ENCODE peak calls at places on chromosomes 6 and 20, in six cellular contexts. S is neuronal stem cell, Z is IMR-90, H is H1, T is mesenchymal stem cell, U is trophoblast cell. V is an unnamed sample.

GRCh38 chr6:33604941-33605854 is 15.9 kb upstream of the ITPR3 start:
- DNase-seq in U (no peak), Z (no peak), S (no peak), T (no peak), H (no peak), V (no peak)

GRCh38 chr20:39049684-39050554 is 87.8 kb downstream of the DHX35 start:
- DNase-seq in H (peak; percentile 59), T (peak; percentile 71), Z (peak; percentile 51), S (peak; percentile 78), U (peak; percentile 51), V (peak; percentile 91)

GRCh38 chr6:41159415-41160082 is 3.4 kb downstream of the TREM2 start:
- DNase-seq in H (no peak), Z (peak; percentile 23), U (no peak), S (no peak), T (peak; percentile 34), V (no peak)

GRCh38 chr20:42979720-42980119 is 210.0 kb downstream of the PTPRT start:
- DNase-seq in H (no peak), T (no peak), U (no peak), S (no peak), Z (no peak), V (peak; percentile 43)

GRCh38 chr6:84033523-84034451 is at the start of gene MRAP2:
- DNase-seq in T (no peak), H (no peak), S (peak; percentile 53), U (no peak), Z (no peak), V (peak; percentile 49)

GRCh38 chr20:1818895-1819294 is 76.3 kb upstream of the SIRPA start:
- DNase-seq in Z (no peak), T (no peak), S (no peak), U (no peak), H (no peak), V (no peak)

GRCh38 chr20:39669659-39670058 is 707.5 kb downstream of the DHX35 start:
- DNase-seq in U (no peak), H (no peak), T (no peak), Z (no peak), S (no peak), V (no peak)

GRCh38 chr6:5173862-5174643 is 86.7 kb downstream of the LYRM4 start:
- DNase-seq in U (no peak), Z (peak; percentile 19), T (peak; percentile 45), S (no peak), H (no peak), V (no peak)

GRCh38 chr20:40996326-40996725 is 32.3 kb upstream of the TOP1 start:
- DNase-seq in U (no peak), H (no peak), Z (no peak), T (no peak), S (no peak), V (no peak)

GRCh38 chr20:23396961-23397620 is 24.2 kb downstream of the NAPB start:
- DNase-seq in H (no peak), U (no peak), Z (peak; percentile 21), T (no peak), S (no peak), V (no peak)

GRCh38 chr6:130306377-130306776 is 59.4 kb upstream of the TMEM200A start:
- DNase-seq in T (peak; percentile 43), H (no peak), S (no peak), Z (peak; percentile 17), U (no peak), V (no peak)

GRCh38 chr6:117505337-117505736 is 22.9 kb downstream of the DCBLD1 start:
- DNase-seq in T (peak; percentile 83), Z (peak; percentile 95), H (no peak), U (no peak), S (no peak), V (no peak)

GRCh38 chr6:72350256-72350875 is 271.5 kb upstream of the KCNQ5 start:
- DNase-seq in S (no peak), H (no peak), T (no peak), Z (no peak), U (no peak), V (no peak)

GRCh38 chr20:49262444-49262843 is 15.4 kb downstream of the ZNFX1 start:
- DNase-seq in U (no peak), T (no peak), Z (no peak), H (no peak), S (no peak), V (no peak)

GRCh38 chr20:44033344-44033743 is 118.7 kb downstream of the TOX2 start:
- DNase-seq in T (peak; percentile 25), S (no peak), Z (peak; percentile 21), U (no peak), H (no peak), V (no peak)

GRCh38 chr6:144252289-144252688 is 32.8 kb upstream of the UTRN start:
- DNase-seq in T (no peak), Z (no peak), S (no peak), U (no peak), H (no peak), V (no peak)

GRCh38 chr6:26197736-26198625 is 110.8 kb downstream of the HFE start:
- DNase-seq in S (no peak), Z (peak; percentile 27), H (no peak), U (no peak), T (peak; percentile 52), V (peak; percentile 56)

GRCh38 chr20:10466325-10466724 is 31.2 kb downstream of the SLX4IP start:
- DNase-seq in S (peak; percentile 82), H (peak; percentile 38), T (peak; percentile 28), U (no peak), Z (peak; percentile 16), V (peak; percentile 69)

GRCh38 chr6:142871910-142872331 is 73.1 kb downstream of the HIVEP2 start:
- DNase-seq in H (no peak), T (peak; percentile 94), S (no peak), U (no peak), Z (peak; percentile 96), V (no peak)
- H3K4me1 ChIP-seq in H (no peaks in the 10 kb centered on the region), T (no peaks in the 10 kb centered on the region), S (no peaks in the 10 kb centered on the region), U (peaks cover 8% of the 10 kb centered on the region), Z (peaks cover 11% of the 10 kb centered on the region), V (peaks cover 9% of the 10 kb centered on the region)

DNA sequence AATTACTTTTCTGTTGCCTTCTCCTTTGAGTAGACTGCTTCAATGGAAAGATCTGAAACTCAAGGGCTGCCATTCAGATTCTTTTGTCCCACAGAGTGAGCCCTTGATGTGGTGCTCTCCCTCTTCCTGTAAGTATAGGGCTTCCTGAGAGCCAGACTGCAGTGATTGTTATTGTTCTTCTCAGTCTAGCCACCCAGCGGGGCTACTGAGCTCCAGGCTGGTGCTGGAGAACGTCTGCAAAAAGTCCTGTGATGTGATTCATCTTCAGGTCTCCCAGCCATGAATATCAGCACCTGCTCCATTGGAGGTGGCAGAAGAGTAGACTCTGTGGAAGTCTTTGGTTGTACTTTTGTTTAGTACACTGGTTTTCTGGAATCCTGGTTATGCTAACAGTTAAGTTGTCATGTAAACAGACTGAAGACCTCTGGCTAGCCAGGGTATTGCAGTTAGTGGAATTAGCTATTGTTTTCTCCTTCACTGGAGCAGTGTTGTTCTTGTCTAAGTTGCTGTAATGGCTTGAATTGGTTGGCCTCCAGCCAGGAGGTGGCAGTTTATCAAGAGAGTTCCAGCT is 240.9 kb downstream of the COL12A1 start:
- DNase-seq in Z (peak; percentile 57), H (no peak), T (peak; percentile 78), U (no peak), S (no peak), V (peak; percentile 51)
- H3K9me3 ChIP-seq in Z (peaks cover 9% of the 10 kb centered on the region), H (no peaks in the 10 kb centered on the region), T (peaks cover 43% of the 10 kb centered on the region), U (peaks cover 3% of the 10 kb centered on the region), S (no peaks in the 10 kb centered on the region), V (no peaks in the 10 kb centered on the region)

DNA sequence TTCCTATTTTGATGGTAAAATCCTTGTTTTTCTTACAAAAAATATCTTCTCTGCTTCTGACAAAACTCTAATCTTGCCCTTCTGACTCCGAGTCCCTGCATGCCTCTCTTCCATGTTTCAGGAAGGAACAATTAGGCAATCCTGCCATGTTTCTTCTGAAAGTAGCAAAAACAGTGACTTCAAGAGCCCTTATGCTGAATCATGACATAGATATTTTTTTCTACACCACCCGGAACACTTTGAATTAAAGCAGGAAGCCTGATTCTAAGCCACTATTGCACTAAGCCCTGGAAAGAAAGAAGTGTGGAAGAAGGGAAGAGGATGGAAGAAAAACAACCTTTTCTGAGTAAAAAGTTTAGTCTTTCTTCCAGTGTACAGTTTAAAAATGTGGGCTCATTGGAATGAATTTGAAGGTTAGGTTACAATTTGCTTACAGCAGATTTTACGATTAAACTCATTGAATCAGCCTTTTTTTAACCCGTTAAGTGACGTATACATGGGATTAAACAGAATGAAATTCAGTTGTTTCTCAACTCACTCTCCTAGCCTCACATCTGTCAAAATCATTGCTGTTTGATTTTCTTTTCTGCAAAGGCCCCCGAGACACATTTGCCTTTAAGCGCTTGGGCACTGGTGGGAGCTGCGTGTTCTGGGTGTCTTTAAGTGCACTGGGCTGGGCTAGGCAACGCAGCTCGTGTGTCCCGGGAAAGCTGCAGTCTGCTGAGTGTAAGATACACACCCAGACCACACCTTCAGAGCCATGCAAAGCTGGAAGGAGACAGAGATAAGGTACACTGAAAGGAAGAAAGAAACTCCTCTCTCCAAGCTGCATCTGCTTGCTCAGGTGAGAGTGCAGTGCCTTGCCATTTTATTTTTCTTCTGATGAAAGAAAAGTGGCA is 159.4 kb upstream of the CITED2 start:
- DNase-seq in T (peak; percentile 92), S (no peak), Z (peak; percentile 83), U (peak; percentile 27), H (no peak), V (no peak)
- H2BK120ac ChIP-seq in T (peak overlapping the region; percentile 89), S (no peak overlapping the region), Z (peak overlapping the region; percentile 93), U (peak overlapping the region; percentile 64), H (no peak overlapping the region), V (no peak overlapping the region)

GRCh38 chr20:51659491-51660050 is 108.6 kb downstream of the ATP9A start:
- DNase-seq in H (no peak), U (no peak), S (no peak), T (no peak), Z (no peak), V (no peak)
- H3K4me1 ChIP-seq in H (no peaks in the 10 kb centered on the region), U (no peaks in the 10 kb centered on the region), S (peaks cover 1% of the 10 kb centered on the region), T (peaks cover 4% of the 10 kb centered on the region), Z (peaks cover 6% of the 10 kb centered on the region), V (peaks cover 8% of the 10 kb centered on the region)

DNA sequence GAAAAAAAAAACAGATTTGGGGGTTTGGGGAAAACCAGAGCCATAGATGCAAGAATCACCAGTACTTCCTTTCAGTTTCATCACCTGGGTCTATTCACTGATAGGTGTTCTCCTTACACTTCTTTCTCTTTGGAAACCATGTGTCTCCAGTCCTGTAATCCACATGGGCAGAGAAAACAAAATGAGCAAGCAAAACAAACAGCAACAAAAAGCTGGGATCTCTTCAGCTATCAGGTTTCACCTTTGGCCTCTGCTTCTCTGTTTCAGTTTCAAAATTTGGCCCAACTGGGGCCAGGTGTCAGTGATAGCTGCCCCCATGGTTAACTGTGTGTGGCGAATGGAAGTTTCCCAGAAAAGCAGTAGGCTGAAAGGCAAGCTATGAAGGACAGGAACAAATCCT is 220.0 kb upstream of the THBS2 start:
- DNase-seq in H (no peak), Z (no peak), S (no peak), T (no peak), U (no peak), V (no peak)
- H3K9me3 ChIP-seq in H (peaks cover 11% of the 10 kb centered on the region), Z (peaks cover 2% of the 10 kb centered on the region), S (peaks cover 5% of the 10 kb centered on the region), T (peaks cover 33% of the 10 kb centered on the region), U (peaks cover 5% of the 10 kb centered on the region), V (peaks cover 9% of the 10 kb centered on the region)

DNA sequence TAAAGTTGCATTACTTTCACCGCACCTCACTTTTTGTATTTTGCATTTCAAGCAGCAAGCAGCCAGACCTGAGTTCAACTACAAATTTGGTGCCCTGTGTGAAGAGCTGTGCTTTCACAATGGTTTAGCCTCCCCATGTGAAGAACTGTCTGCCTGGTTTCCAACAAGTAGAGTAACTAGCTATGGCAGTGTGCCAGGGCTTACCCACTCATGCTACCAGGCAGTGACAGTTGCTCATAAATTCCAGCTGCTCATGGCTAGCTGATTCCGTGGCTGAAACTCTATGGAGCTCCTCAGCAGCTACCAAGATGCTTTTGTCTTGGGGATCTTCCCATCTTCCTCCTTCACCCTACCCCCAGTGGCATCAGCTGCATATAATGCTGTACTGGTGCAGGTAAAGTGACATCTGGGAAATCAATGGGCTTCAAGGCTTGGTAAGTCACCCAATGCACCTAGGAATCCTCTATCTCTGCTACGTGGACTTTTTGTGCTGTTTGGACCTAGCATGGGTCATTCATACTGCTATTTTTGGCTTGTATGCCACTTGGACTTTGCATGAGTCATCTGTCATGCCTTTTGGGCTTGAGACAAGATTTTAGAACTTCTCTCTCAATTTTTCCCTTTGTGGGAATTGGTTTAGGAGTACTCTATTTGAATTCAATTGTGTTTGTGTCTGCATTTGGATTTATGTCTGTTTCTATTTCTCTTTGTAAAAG is 176.5 kb upstream of the GJE1 start:
- DNase-seq in Z (peak; percentile 14), T (peak; percentile 25), H (no peak), U (no peak), S (no peak), V (no peak)
- H2BK120ac ChIP-seq in Z (no peak overlapping the region), T (no peak overlapping the region), H (no peak overlapping the region), U (no peak overlapping the region), S (no peak overlapping the region), V (no peak overlapping the region)